ENCODE peak calls at places on chromosomes 12 and 14, in six cellular contexts. G is endothelial cell of umbilical vein, J is A549, A is GM12878, N is K562, R is HepG2. E is an unnamed sample.

GRCh38 chr12:16475521-16475920 is 128.1 kb downstream of the MGST1 start:
- DNase-seq in N (no peak), G (no peak), R (no peak), A (no peak), J (no peak), E (no peak)

GRCh38 chr14:50846171-50846880 is 15.4 kb upstream of the NIN start:
- DNase-seq in R (no peak), A (no peak), N (no peak), G (no peak), J (peak), E (no peak)

GRCh38 chr12:3371018-3371417 is 120.0 kb upstream of the PRMT8 start:
- DNase-seq in R (no peak), N (no peak), J (no peak), A (no peak), G (no peak), E (no peak)

GRCh38 chr14:95044463-95045254 is 112.7 kb downstream of the DICER1 start:
- DNase-seq in R (no peak), J (no peak), N (peak), G (no peak), A (no peak), E (no peak)

GRCh38 chr14:65195042-65195719 is 92.9 kb upstream of the MAX start:
- DNase-seq in R (peak), A (peak), N (no peak), J (no peak), G (no peak), E (no peak)

GRCh38 chr12:120588948-120589930 is 8.0 kb upstream of the POP5 start:
- DNase-seq in G (no peak), A (no peak), N (no peak), J (no peak), R (no peak), E (no peak)

GRCh38 chr14:30443368-30444007 is 115.5 kb upstream of the G2E3 start:
- DNase-seq in J (peak), N (no peak), A (no peak), G (peak), R (peak), E (peak)

GRCh38 chr14:69573841-69574265 is 818 bp downstream of the CCDC177 start:
- DNase-seq in A (no peak), N (no peak), J (no peak), R (no peak), G (no peak), E (peak)

GRCh38 chr14:105067140-105067968 is 2.1 kb upstream of the GPR132 start:
- DNase-seq in R (no peak), N (no peak), G (no peak), A (peak), J (no peak), E (peak)

GRCh38 chr12:14880890-14881453 is 4.7 kb downstream of the MGP start:
- DNase-seq in R (no peak), G (peak), N (no peak), A (no peak), J (no peak), E (no peak)

GRCh38 chr14:32697704-32698103 is 241.0 kb upstream of the NPAS3 start:
- DNase-seq in N (no peak), A (no peak), R (no peak), G (peak), J (no peak), E (no peak)

GRCh38 chr14:54085137-54085810 is 128.6 kb upstream of the BMP4 start:
- DNase-seq in R (peak), A (no peak), N (no peak), G (no peak), J (no peak), E (no peak)

GRCh38 chr14:96917442-96917963 is 120.3 kb downstream of the VRK1 start:
- DNase-seq in R (no peak), G (no peak), A (no peak), N (peak), J (no peak), E (no peak)

GRCh38 chr12:48356041-48356768 is 5.5 kb upstream of the ZNF641 start:
- DNase-seq in R (peak), A (no peak), N (peak), G (peak), J (peak), E (no peak)

GRCh38 chr12:118436002-118436724 is 59.8 kb downstream of the SUDS3 start:
- DNase-seq in N (no peak), R (no peak), A (no peak), G (no peak), J (peak), E (peak)

GRCh38 chr12:74293689-74294131 is 243.9 kb upstream of the ATXN7L3B start:
- DNase-seq in J (no peak), N (no peak), A (no peak), R (no peak), G (no peak), E (no peak)

GRCh38 chr14:80955434-80955939 is at the start of gene TSHR:
- DNase-seq in J (no peak), A (no peak), N (peak), G (no peak), R (no peak), E (no peak)

GRCh38 chr14:57962293-57962996 is 96.6 kb upstream of the SLC35F4 start:
- DNase-seq in G (no peak), R (no peak), N (no peak), J (no peak), A (no peak), E (no peak)

GRCh38 chr12:131164096-131164872 is 210.6 kb downstream of the ADGRD1 start:
- DNase-seq in N (peak), G (no peak), R (no peak), A (no peak), J (peak), E (peak)

GRCh38 chr12:120071493-120072020 is 45.0 kb downstream of the RAB35 start:
- DNase-seq in R (no peak), J (no peak), G (no peak), A (no peak), N (no peak), E (no peak)

GRCh38 chr14:32677381-32677780 is 261.3 kb upstream of the NPAS3 start:
- DNase-seq in N (no peak), R (no peak), G (no peak), J (no peak), A (no peak), E (no peak)

GRCh38 chr12:80512781-80513180 is 68.7 kb downstream of the PTPRQ start:
- DNase-seq in A (no peak), G (no peak), J (no peak), N (no peak), R (no peak), E (no peak)

GRCh38 chr12:75978677-75979076 is 52.9 kb downstream of the PHLDA1 start:
- DNase-seq in J (no peak), G (no peak), R (no peak), A (no peak), N (no peak), E (no peak)
- TF ChIP-seq MYC in J (no peak), G (no peak), R (no peak), A (no peak), N (no peak), E (no peak)

DNA sequence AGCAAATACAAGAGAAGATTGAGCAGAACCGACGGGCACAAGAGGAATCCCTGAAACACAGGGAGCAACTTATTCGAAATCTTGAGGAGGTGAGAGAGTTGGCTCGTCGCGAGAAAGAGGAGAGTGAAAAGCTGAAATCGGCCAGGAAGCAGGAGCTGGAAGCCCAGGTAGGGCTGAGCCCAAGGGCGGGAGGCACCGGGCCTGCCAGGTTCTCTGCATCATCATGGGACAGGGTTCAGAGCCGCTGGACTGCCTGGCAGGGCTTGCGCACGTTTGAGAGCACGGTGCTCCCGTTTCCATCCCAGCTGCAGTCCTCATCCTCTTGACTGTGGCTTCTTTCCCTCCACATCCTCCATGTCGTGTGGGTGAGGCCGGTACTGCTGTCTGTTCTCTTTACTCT is 14.4 kb downstream of the TCHP start:
- DNase-seq in N (no peak), R (no peak), J (no peak), A (no peak), G (no peak), E (no peak)
- TF ChIP-seq MYC in N (no peak), R (no peak), J (no peak), A (no peak), G (no peak), E (no peak)

GRCh38 chr12:106780010-106780625 is 5.6 kb downstream of the RIC8B start:
- DNase-seq in A (no peak), J (peak), N (peak), G (peak), R (no peak), E (no peak)
- TF ChIP-seq MYC in A (no peak), J (no peak), N (no peak), G (no peak), R (no peak), E (no peak)

GRCh38 chr14:77151918-77152588 is 10.5 kb upstream of the ZDHHC22 start:
- DNase-seq in A (no peak), J (peak), R (no peak), G (peak), N (no peak), E (peak)
- TF ChIP-seq MYC in A (no peak), J (no peak), R (no peak), G (no peak), N (no peak), E (no peak)

GRCh38 chr12:6450091-6450868 is 1.6 kb upstream of the TAPBPL start:
- DNase-seq in J (no peak), R (no peak), A (no peak), G (no peak), N (no peak), E (no peak)

GRCh38 chr12:6450869-6451347 is 934 bp upstream of the TAPBPL start:
- DNase-seq in J (no peak), N (no peak), R (no peak), G (no peak), A (no peak), E (no peak)

GRCh38 chr12:6451348-6452244 is at the start of gene TAPBPL:
- DNase-seq in G (peak), A (peak), J (peak), N (peak), R (peak), E (peak)

GRCh38 chr12:6452245-6452731 is 446 bp downstream of the TAPBPL start:
- DNase-seq in J (no peak), N (no peak), R (no peak), G (no peak), A (no peak), E (no peak)

DNA sequence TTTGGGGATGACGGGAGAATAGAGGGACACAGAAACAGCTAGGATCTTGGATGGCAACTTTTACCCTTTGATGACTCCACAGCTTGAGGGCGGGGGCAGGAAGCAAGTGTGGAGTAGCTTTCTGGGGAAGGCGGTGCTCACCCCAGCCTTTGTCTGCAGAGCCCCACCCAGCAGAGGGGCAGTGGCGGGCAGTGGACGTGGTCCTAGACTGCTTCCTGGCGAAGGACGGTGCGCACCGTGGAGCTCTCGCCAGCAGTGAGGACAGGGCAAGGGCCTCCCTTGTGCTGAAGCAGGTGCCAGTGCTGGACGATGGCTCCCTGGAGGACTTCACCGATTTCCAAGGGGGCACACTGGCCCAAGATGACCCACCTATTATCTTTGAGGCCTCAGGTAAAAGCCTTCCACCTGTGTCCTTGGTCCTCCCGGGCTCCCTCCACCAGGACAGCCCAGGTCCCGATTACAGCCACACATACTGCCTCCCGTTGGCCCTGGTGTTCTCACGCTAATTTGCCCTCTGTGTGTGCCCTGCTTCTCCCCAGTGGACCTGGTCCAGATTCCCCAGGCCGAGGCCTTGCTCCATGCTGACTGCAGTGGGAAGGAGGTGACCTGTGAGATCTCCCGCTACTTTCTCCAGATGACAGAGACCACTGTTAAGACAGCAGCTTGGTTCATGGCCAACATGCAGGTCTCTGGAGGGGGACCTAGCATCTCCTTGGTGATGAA is 1.2 kb downstream of the TAPBPL start:
- DNase-seq in J (no peak), A (no peak), R (no peak), N (no peak), G (no peak), E (no peak)
- TF ChIP-seq MYC in J (no peak), A (no peak), R (no peak), N (no peak), G (no peak), E (no peak)

GRCh38 chr14:100096656-100097055 is 31.4 kb downstream of the EVL start:
- DNase-seq in J (no peak), R (no peak), G (no peak), N (no peak), A (no peak), E (no peak)
- TF ChIP-seq MYC in J (no peak), R (no peak), G (no peak), N (no peak), A (no peak), E (no peak)